ENCODE peak calls at places on chromosomes 16 and 17, in nine cellular contexts. C, W, K, G, S, B, U, J and L are unnamed samples.

GRCh38 chr17:65409381-65409780 is 152.1 kb downstream of the AXIN2 start:
- DNase-seq in G (no peak), W (no peak), C (no peak), S (no peak), K (no peak), J (no peak), U (no peak), B (no peak), L (no peak)

GRCh38 chr17:42142371-42142896 is 12.4 kb downstream of the RAB5C start:
- DNase-seq in S (no peak), K (no peak), B (no peak), G (no peak), U (no peak), J (peak; percentile 35), W (no peak), C (no peak), L (peak; percentile 86)

GRCh38 chr17:81428121-81428515 is 32.9 kb downstream of the BAHCC1 start:
- DNase-seq in C (no peak), G (peak; percentile 66), S (no peak), B (no peak), W (peak; percentile 93), U (no peak), K (no peak), J (no peak), L (peak; percentile 78)

GRCh38 chr16:85979605-85980004 is 80.6 kb downstream of the IRF8 start:
- DNase-seq in S (no peak), W (no peak), B (peak; percentile 26), U (no peak), G (no peak), K (no peak), J (no peak), C (no peak), L (no peak)

GRCh38 chr17:27333410-27333980 is 39.6 kb downstream of the WSB1 start:
- DNase-seq in J (no peak), G (no peak), U (no peak), B (peak; percentile 34), S (no peak), C (no peak), W (no peak), K (no peak), L (no peak)

GRCh38 chr16:84712138-84712671 is 12.4 kb downstream of the USP10 start:
- DNase-seq in J (no peak), K (no peak), S (no peak), C (no peak), G (no peak), U (no peak), W (no peak), B (no peak), L (no peak)

GRCh38 chr16:75234856-75235696 is 16.3 kb downstream of the CTRB1 start:
- DNase-seq in U (no peak), G (no peak), J (no peak), K (no peak), S (no peak), C (no peak), B (no peak), W (no peak), L (no peak)

GRCh38 chr17:81512984-81513668 is 527 bp upstream of the ACTG1 start:
- DNase-seq in W (no peak), G (no peak), C (peak; percentile 50), S (peak; percentile 67), U (peak; percentile 61), K (peak; percentile 55), B (peak; percentile 78), J (peak; percentile 65), L (peak; percentile 70)

GRCh38 chr17:68963958-68964357 is 8.8 kb upstream of the ABCA8 start:
- DNase-seq in C (no peak), B (no peak), S (no peak), U (no peak), J (no peak), W (no peak), G (no peak), K (no peak), L (peak; percentile 63)

GRCh38 chr16:28261916-28262315 is 30.4 kb upstream of the SBK1 start:
- DNase-seq in G (no peak), J (no peak), U (no peak), C (no peak), K (no peak), W (no peak), S (no peak), B (no peak), L (peak; percentile 80)

GRCh38 chr17:67982686-67983085 is 13.6 kb downstream of the C17orf58 start:
- DNase-seq in K (no peak), G (no peak), C (no peak), U (no peak), B (no peak), S (no peak), W (no peak), J (no peak), L (no peak)

GRCh38 chr16:16150117-16150877 is 73.0 kb downstream of the ABCC6 start:
- DNase-seq in G (peak; percentile 87), W (no peak), U (no peak), C (no peak), B (no peak), J (no peak), S (peak; percentile 49), K (no peak), L (peak; percentile 70)

GRCh38 chr16:26194526-26194925 is 502.8 kb downstream of the HS3ST4 start:
- DNase-seq in K (no peak), C (no peak), U (no peak), W (no peak), B (no peak), J (no peak), G (no peak), S (no peak), L (no peak)

GRCh38 chr17:41784207-41784744 is 2.2 kb downstream of the JUP start:
- DNase-seq in J (peak; percentile 38), K (no peak), G (no peak), S (peak; percentile 60), U (no peak), C (no peak), B (no peak), W (peak; percentile 51), L (peak; percentile 73)